ENCODE peak calls at places on chromosomes 4 and X, in nine cellular contexts. One of them, this sample, is unnamed. For H3K4me1 and H3K27me3, the result is how much of the 10 kb centered on the place peaks cover.

GRCh38 chr4:627347-627746 is 2.0 kb downstream of the PDE6B start:
- DNase-seq in GM23338: no peak
- DNase-seq in lower lobe of right lung: no peak
- DNase-seq in colonic mucosa: no peak
- DNase-seq in uterus: no peak
- DNase-seq in sigmoid colon: no peak
- DNase-seq in psoas muscle: no peak
- DNase-seq in heart right ventricle: no peak
- DNase-seq in right atrium auricular region: no peak
- DNase-seq in this sample: no peak

GRCh38 chr4:39655866-39656265 is 17.2 kb upstream of the SMIM14 start:
- DNase-seq in GM23338: no peak
- DNase-seq in lower lobe of right lung: no peak
- DNase-seq in colonic mucosa: no peak
- DNase-seq in uterus: peak
- DNase-seq in sigmoid colon: peak
- DNase-seq in psoas muscle: no peak
- DNase-seq in heart right ventricle: no peak
- DNase-seq in right atrium auricular region: no peak
- DNase-seq in this sample: no peak

GRCh38 chr4:138241281-138242075 is 671 bp downstream of the SLC7A11 start:
- DNase-seq in GM23338: peak
- DNase-seq in lower lobe of right lung: no peak
- DNase-seq in colonic mucosa: peak
- DNase-seq in uterus: no peak
- DNase-seq in sigmoid colon: no peak
- DNase-seq in psoas muscle: no peak
- DNase-seq in heart right ventricle: no peak
- DNase-seq in right atrium auricular region: no peak
- DNase-seq in this sample: peak

GRCh38 chrX:6225307-6226052 is 3.2 kb downstream of the NLGN4X start:
- DNase-seq in GM23338: peak
- DNase-seq in lower lobe of right lung: no peak
- DNase-seq in colonic mucosa: no peak
- DNase-seq in uterus: no peak
- DNase-seq in sigmoid colon: no peak
- DNase-seq in psoas muscle: no peak
- DNase-seq in heart right ventricle: no peak
- DNase-seq in right atrium auricular region: no peak
- DNase-seq in this sample: no peak

GRCh38 chr4:142883433-142883832 is 37.3 kb upstream of the INPP4B start:
- DNase-seq in GM23338: peak
- DNase-seq in lower lobe of right lung: no peak
- DNase-seq in colonic mucosa: no peak
- DNase-seq in uterus: no peak
- DNase-seq in sigmoid colon: no peak
- DNase-seq in psoas muscle: no peak
- DNase-seq in heart right ventricle: no peak
- DNase-seq in right atrium auricular region: no peak
- DNase-seq in this sample: no peak

GRCh38 chr4:83240379-83240875 is 44.2 kb downstream of the COQ2 start:
- DNase-seq in GM23338: no peak
- DNase-seq in lower lobe of right lung: no peak
- DNase-seq in colonic mucosa: no peak
- DNase-seq in uterus: no peak
- DNase-seq in sigmoid colon: no peak
- DNase-seq in psoas muscle: no peak
- DNase-seq in heart right ventricle: no peak
- DNase-seq in right atrium auricular region: no peak
- DNase-seq in this sample: no peak

GRCh38 chr4:104494822-104495559 is at the start of gene CXXC4:
- DNase-seq in GM23338: peak
- DNase-seq in lower lobe of right lung: peak
- DNase-seq in colonic mucosa: peak
- DNase-seq in uterus: peak
- DNase-seq in sigmoid colon: peak
- DNase-seq in psoas muscle: peak
- DNase-seq in heart right ventricle: peak
- DNase-seq in right atrium auricular region: peak
- DNase-seq in this sample: peak

GRCh38 chrX:38347136-38347535 is 5.3 kb upstream of the OTC start:
- DNase-seq in GM23338: peak
- DNase-seq in lower lobe of right lung: no peak
- DNase-seq in colonic mucosa: no peak
- DNase-seq in uterus: no peak
- DNase-seq in sigmoid colon: no peak
- DNase-seq in psoas muscle: no peak
- DNase-seq in heart right ventricle: no peak
- DNase-seq in right atrium auricular region: no peak
- DNase-seq in this sample: peak

GRCh38 chr4:25694466-25694865 is 38.8 kb downstream of the SLC34A2 start:
- DNase-seq in GM23338: no peak
- DNase-seq in lower lobe of right lung: no peak
- DNase-seq in colonic mucosa: no peak
- DNase-seq in uterus: no peak
- DNase-seq in sigmoid colon: no peak
- DNase-seq in psoas muscle: no peak
- DNase-seq in heart right ventricle: no peak
- DNase-seq in right atrium auricular region: no peak
- DNase-seq in this sample: peak

GRCh38 chr4:10704050-10704810 is 19.7 kb upstream of the CLNK start:
- DNase-seq in GM23338: no peak
- DNase-seq in lower lobe of right lung: no peak
- DNase-seq in colonic mucosa: no peak
- DNase-seq in uterus: no peak
- DNase-seq in sigmoid colon: no peak
- DNase-seq in psoas muscle: no peak
- DNase-seq in heart right ventricle: no peak
- DNase-seq in right atrium auricular region: no peak
- DNase-seq in this sample: no peak

GRCh38 chrX:21382715-21383114 is 8.5 kb downstream of the CNKSR2 start:
- DNase-seq in GM23338: no peak
- DNase-seq in lower lobe of right lung: no peak
- DNase-seq in colonic mucosa: no peak
- DNase-seq in uterus: no peak
- DNase-seq in sigmoid colon: no peak
- DNase-seq in psoas muscle: no peak
- DNase-seq in heart right ventricle: no peak
- DNase-seq in right atrium auricular region: no peak
- DNase-seq in this sample: no peak

GRCh38 chr4:48121180-48121579 is 12.9 kb downstream of the TXK start:
- DNase-seq in GM23338: no peak
- DNase-seq in lower lobe of right lung: no peak
- DNase-seq in colonic mucosa: no peak
- DNase-seq in uterus: no peak
- DNase-seq in sigmoid colon: no peak
- DNase-seq in psoas muscle: no peak
- DNase-seq in heart right ventricle: no peak
- DNase-seq in right atrium auricular region: no peak
- DNase-seq in this sample: no peak

GRCh38 chr4:66178901-66179300 is 508.6 kb upstream of the EPHA5 start:
- DNase-seq in GM23338: peak
- DNase-seq in lower lobe of right lung: no peak
- DNase-seq in colonic mucosa: no peak
- DNase-seq in uterus: no peak
- DNase-seq in sigmoid colon: no peak
- DNase-seq in psoas muscle: no peak
- DNase-seq in heart right ventricle: no peak
- DNase-seq in right atrium auricular region: no peak
- DNase-seq in this sample: peak

GRCh38 chr4:11471613-11472012 is 42.9 kb upstream of the HS3ST1 start:
- DNase-seq in GM23338: no peak
- DNase-seq in lower lobe of right lung: no peak
- DNase-seq in colonic mucosa: peak
- DNase-seq in uterus: no peak
- DNase-seq in sigmoid colon: peak
- DNase-seq in psoas muscle: no peak
- DNase-seq in heart right ventricle: no peak
- DNase-seq in right atrium auricular region: no peak
- DNase-seq in this sample: no peak

GRCh38 chr4:107219681-107220080 is 183.6 kb upstream of the DKK2 start:
- DNase-seq in GM23338: no peak
- DNase-seq in lower lobe of right lung: no peak
- DNase-seq in colonic mucosa: no peak
- DNase-seq in uterus: no peak
- DNase-seq in sigmoid colon: no peak
- DNase-seq in psoas muscle: no peak
- DNase-seq in heart right ventricle: no peak
- DNase-seq in right atrium auricular region: no peak
- DNase-seq in this sample: no peak

GRCh38 chr4:69092190-69092589 is 4.1 kb upstream of the UGT2B7 start:
- DNase-seq in GM23338: no peak
- DNase-seq in lower lobe of right lung: no peak
- DNase-seq in colonic mucosa: no peak
- DNase-seq in uterus: no peak
- DNase-seq in sigmoid colon: no peak
- DNase-seq in psoas muscle: no peak
- DNase-seq in heart right ventricle: no peak
- DNase-seq in right atrium auricular region: no peak
- DNase-seq in this sample: peak

GRCh38 chrX:56978172-56978571 is 17.2 kb downstream of the SPIN3 start:
- DNase-seq in GM23338: peak
- DNase-seq in lower lobe of right lung: no peak
- DNase-seq in colonic mucosa: peak
- DNase-seq in uterus: peak
- DNase-seq in sigmoid colon: no peak
- DNase-seq in psoas muscle: no peak
- DNase-seq in heart right ventricle: no peak
- DNase-seq in right atrium auricular region: no peak
- DNase-seq in this sample: peak

GRCh38 chr4:117134386-117134785 is 49.0 kb upstream of the TRAM1L1 start:
- DNase-seq in GM23338: peak
- DNase-seq in lower lobe of right lung: no peak
- DNase-seq in colonic mucosa: no peak
- DNase-seq in uterus: no peak
- DNase-seq in sigmoid colon: no peak
- DNase-seq in psoas muscle: no peak
- DNase-seq in heart right ventricle: no peak
- DNase-seq in right atrium auricular region: no peak
- DNase-seq in this sample: peak

GRCh38 chr4:38856524-38857337 is at the start of gene TLR6:
- DNase-seq in GM23338: peak
- DNase-seq in lower lobe of right lung: no peak
- DNase-seq in colonic mucosa: peak
- DNase-seq in uterus: peak
- DNase-seq in sigmoid colon: no peak
- DNase-seq in psoas muscle: no peak
- DNase-seq in heart right ventricle: no peak
- DNase-seq in right atrium auricular region: no peak
- DNase-seq in this sample: no peak

GRCh38 chrX:9530848-9531274 is 66.0 kb downstream of the TBL1X start:
- DNase-seq in GM23338: peak
- DNase-seq in lower lobe of right lung: peak
- DNase-seq in colonic mucosa: peak
- DNase-seq in uterus: peak
- DNase-seq in sigmoid colon: peak
- DNase-seq in psoas muscle: peak
- DNase-seq in heart right ventricle: peak
- DNase-seq in right atrium auricular region: peak
- DNase-seq in this sample: peak

GRCh38 chrX:9525511-9526248 is 60.8 kb downstream of the TBL1X start:
- DNase-seq in GM23338: peak
- DNase-seq in lower lobe of right lung: no peak
- DNase-seq in colonic mucosa: no peak
- DNase-seq in uterus: no peak
- DNase-seq in sigmoid colon: no peak
- DNase-seq in psoas muscle: no peak
- DNase-seq in heart right ventricle: no peak
- DNase-seq in right atrium auricular region: no peak
- DNase-seq in this sample: no peak

GRCh38 chrX:9526965-9527364 is 62.1 kb downstream of the TBL1X start:
- DNase-seq in GM23338: peak
- DNase-seq in lower lobe of right lung: no peak
- DNase-seq in colonic mucosa: no peak
- DNase-seq in uterus: no peak
- DNase-seq in sigmoid colon: no peak
- DNase-seq in psoas muscle: no peak
- DNase-seq in heart right ventricle: no peak
- DNase-seq in right atrium auricular region: no peak
- DNase-seq in this sample: no peak

GRCh38 chrX:9529223-9529622 is 64.4 kb downstream of the TBL1X start:
- DNase-seq in GM23338: peak
- DNase-seq in lower lobe of right lung: no peak
- DNase-seq in colonic mucosa: no peak
- DNase-seq in uterus: no peak
- DNase-seq in sigmoid colon: no peak
- DNase-seq in psoas muscle: no peak
- DNase-seq in heart right ventricle: no peak
- DNase-seq in right atrium auricular region: no peak
- DNase-seq in this sample: no peak

GRCh38 chrX:9528498-9528897 is 63.6 kb downstream of the TBL1X start:
- DNase-seq in GM23338: peak
- DNase-seq in lower lobe of right lung: no peak
- DNase-seq in colonic mucosa: no peak
- DNase-seq in uterus: no peak
- DNase-seq in sigmoid colon: no peak
- DNase-seq in psoas muscle: no peak
- DNase-seq in heart right ventricle: no peak
- DNase-seq in right atrium auricular region: no peak
- DNase-seq in this sample: no peak
- H3K4me1 ChIP-seq in GM23338: under half
- H3K4me1 ChIP-seq in lower lobe of right lung: under half
- H3K4me1 ChIP-seq in colonic mucosa: under half
- H3K4me1 ChIP-seq in uterus: under half
- H3K4me1 ChIP-seq in sigmoid colon: under half
- H3K4me1 ChIP-seq in psoas muscle: under half
- H3K4me1 ChIP-seq in heart right ventricle: under half
- H3K4me1 ChIP-seq in right atrium auricular region: under half
- H3K4me1 ChIP-seq in this sample: under half

GRCh38 chr4:55546633-55547460 is at the start of gene CLOCK:
- DNase-seq in GM23338: peak
- DNase-seq in lower lobe of right lung: peak
- DNase-seq in colonic mucosa: peak
- DNase-seq in uterus: peak
- DNase-seq in sigmoid colon: peak
- DNase-seq in psoas muscle: peak
- DNase-seq in heart right ventricle: peak
- DNase-seq in right atrium auricular region: peak
- DNase-seq in this sample: peak
- TF ChIP-seq CTCF in GM23338: peak
- TF ChIP-seq CTCF in lower lobe of right lung: peak
- TF ChIP-seq CTCF in colonic mucosa: peak
- TF ChIP-seq CTCF in uterus: peak
- TF ChIP-seq CTCF in sigmoid colon: peak
- TF ChIP-seq CTCF in psoas muscle: peak
- TF ChIP-seq CTCF in heart right ventricle: peak
- TF ChIP-seq CTCF in right atrium auricular region: peak
- TF ChIP-seq CTCF in this sample: peak

GRCh38 chrX:113545040-113545439 is 704.4 kb upstream of the AMOT start:
- DNase-seq in GM23338: no peak
- DNase-seq in lower lobe of right lung: no peak
- DNase-seq in colonic mucosa: no peak
- DNase-seq in uterus: no peak
- DNase-seq in sigmoid colon: no peak
- DNase-seq in psoas muscle: no peak
- DNase-seq in heart right ventricle: no peak
- DNase-seq in right atrium auricular region: no peak
- DNase-seq in this sample: no peak
- H3K27me3 ChIP-seq in GM23338: under half
- H3K27me3 ChIP-seq in lower lobe of right lung: under half
- H3K27me3 ChIP-seq in colonic mucosa: under half
- H3K27me3 ChIP-seq in uterus: under half
- H3K27me3 ChIP-seq in sigmoid colon: under half
- H3K27me3 ChIP-seq in psoas muscle: under half
- H3K27me3 ChIP-seq in heart right ventricle: under half
- H3K27me3 ChIP-seq in right atrium auricular region: under half
- H3K27me3 ChIP-seq in this sample: under half

GRCh38 chr4:3108211-3108610 is 33.7 kb downstream of the HTT start:
- DNase-seq in GM23338: no peak
- DNase-seq in lower lobe of right lung: no peak
- DNase-seq in colonic mucosa: no peak
- DNase-seq in uterus: no peak
- DNase-seq in sigmoid colon: no peak
- DNase-seq in psoas muscle: no peak
- DNase-seq in heart right ventricle: no peak
- DNase-seq in right atrium auricular region: no peak
- DNase-seq in this sample: no peak
- H3K4me1 ChIP-seq in GM23338: under half
- H3K4me1 ChIP-seq in lower lobe of right lung: under half
- H3K4me1 ChIP-seq in colonic mucosa: under half
- H3K4me1 ChIP-seq in uterus: under half
- H3K4me1 ChIP-seq in sigmoid colon: under half
- H3K4me1 ChIP-seq in psoas muscle: under half
- H3K4me1 ChIP-seq in heart right ventricle: under half
- H3K4me1 ChIP-seq in right atrium auricular region: under half
- H3K4me1 ChIP-seq in this sample: under half